ENCODE peak calls at places on chromosomes 4 and X, in seven cellular contexts. Z is heart right ventricle; M is activated CD4-positive, alpha-beta T cell treated with anti-CD3 and anti-CD28 coated beads for 36 hours; W is breast epithelium; J is endothelial cell of umbilical vein; N is HFF-Myc; S is ELR. B is an unnamed sample.

GRCh38 chr4:8201341-8201781 is 2.3 kb downstream of the SH3TC1 start:
- DNase-seq in Z (no peak), J (peak; percentile 52), S (no peak), M (peak; percentile 74), N (no peak), W (no peak), B (no peak)

GRCh38 chr4:121977251-121978168 is 25.6 kb upstream of the TRPC3 start:
- DNase-seq in J (no peak), W (no peak), N (no peak), M (no peak), Z (no peak), S (no peak), B (peak; percentile 32)

GRCh38 chr4:88021824-88022223 is 14.4 kb downstream of the PKD2 start:
- DNase-seq in M (no peak), W (no peak), Z (no peak), S (no peak), J (no peak), N (no peak), B (no peak)

GRCh38 chr4:155796031-155796430 is 37.2 kb downstream of the GUCY1B1 start:
- DNase-seq in W (no peak), J (no peak), S (peak; percentile 53), N (no peak), M (no peak), Z (no peak), B (peak; percentile 55)

GRCh38 chr4:169384741-169385140 is 114.0 kb upstream of the SH3RF1 start:
- DNase-seq in M (no peak), Z (no peak), N (no peak), S (peak; percentile 36), W (no peak), J (no peak), B (no peak)

GRCh38 chr4:142091085-142091513 is 454.7 kb downstream of the IL15 start:
- DNase-seq in S (peak; percentile 90), M (no peak), J (peak; percentile 97), Z (no peak), W (no peak), N (peak; percentile 41), B (peak; percentile 64)

GRCh38 chr4:2068198-2068470 is 9.0 kb downstream of the NAT8L start:
- DNase-seq in W (no peak), N (no peak), Z (no peak), J (no peak), M (no peak), S (no peak), B (no peak)

GRCh38 chr4:11488657-11489448 is 60.2 kb upstream of the HS3ST1 start:
- DNase-seq in Z (no peak), M (peak; percentile 5), N (no peak), J (no peak), S (no peak), W (no peak), B (no peak)

GRCh38 chr4:4574792-4575191 is 32.9 kb upstream of the STX18 start:
- DNase-seq in S (peak; percentile 64), J (peak; percentile 77), W (no peak), N (peak; percentile 44), Z (peak; percentile 50), M (peak; percentile 39), B (peak; percentile 40)

GRCh38 chr4:6198768-6199343 is 1.5 kb downstream of the JAKMIP1 start:
- DNase-seq in S (no peak), Z (no peak), M (peak; percentile 44), J (no peak), N (no peak), W (no peak), B (no peak)

GRCh38 chr4:84920591-84920990 is 45.9 kb downstream of the WDFY3 start:
- DNase-seq in S (peak; percentile 85), W (no peak), Z (no peak), J (peak; percentile 65), M (no peak), N (no peak), B (peak; percentile 62)

GRCh38 chrX:154327026-154327820 is 31.6 kb downstream of the TKTL1 start:
- DNase-seq in N (no peak), S (no peak), M (peak; percentile 52), J (no peak), W (no peak), Z (no peak), B (no peak)

GRCh38 chr4:81594495-81595169 is 122.9 kb upstream of the RASGEF1B start:
- DNase-seq in J (no peak), N (no peak), M (no peak), S (no peak), Z (no peak), W (no peak), B (no peak)